ENCODE peak calls at places on chromosomes 16 and 17, in nine cellular contexts. J, L, C, Z, K, P, V, H and E are unnamed samples.

GRCh38 chr16:50238868-50239301 is 27.5 kb upstream of the ADCY7 start:
- DNase-seq in L (peak; percentile 20), Z (no peak), K (no peak), H (no peak), C (no peak), J (no peak), V (no peak), P (no peak), E (no peak)

GRCh38 chr17:2697611-2698162 is 13.9 kb downstream of the CLUH start:
- DNase-seq in V (peak; percentile 34), H (peak; percentile 6), P (peak; percentile 41), L (no peak), Z (no peak), J (no peak), C (no peak), K (no peak), E (no peak)

GRCh38 chr17:8091033-8091687 is 3.6 kb upstream of the ALOX12B start:
- DNase-seq in P (peak; percentile 70), Z (no peak), V (no peak), L (no peak), K (no peak), J (peak; percentile 9), H (no peak), C (no peak), E (no peak)

GRCh38 chr16:49834496-49835009 is 21.4 kb downstream of the ZNF423 start:
- DNase-seq in H (no peak), K (peak; percentile 41), V (no peak), J (peak; percentile 79), Z (peak; percentile 75), C (no peak), L (no peak), P (no peak), E (no peak)

GRCh38 chr16:20879175-20880053 is 20.7 kb downstream of the DCUN1D3 start:
- DNase-seq in P (no peak), C (no peak), J (peak; percentile 61), Z (no peak), H (no peak), L (peak; percentile 51), K (peak; percentile 62), V (no peak), E (peak; percentile 67)

GRCh38 chr17:37358098-37358829 is 17.5 kb upstream of the C17orf78 start:
- DNase-seq in K (peak; percentile 48), V (peak; percentile 56), L (peak; percentile 12), Z (peak; percentile 25), C (peak; percentile 68), H (peak; percentile 37), P (peak; percentile 64), J (peak; percentile 59), E (peak; percentile 42)

GRCh38 chr17:57051886-57052342 is 33.1 kb upstream of the AKAP1 start:
- DNase-seq in Z (no peak), K (no peak), L (no peak), H (no peak), P (no peak), V (no peak), J (no peak), C (peak; percentile 51), E (no peak)

GRCh38 chr16:55297910-55298175 is 26.2 kb upstream of the IRX6 start:
- DNase-seq in H (no peak), C (no peak), P (no peak), V (no peak), J (no peak), K (no peak), Z (no peak), L (peak; percentile 67), E (peak; percentile 30)

GRCh38 chr17:45342306-45342705 is 25.5 kb upstream of the MAP3K14 start:
- DNase-seq in K (no peak), P (peak; percentile 40), C (no peak), J (no peak), Z (no peak), L (no peak), V (peak; percentile 36), H (no peak), E (no peak)

GRCh38 chr16:67537270-67537635 is 8.6 kb downstream of the RIPOR1 start:
- DNase-seq in L (peak; percentile 35), K (peak; percentile 37), C (peak; percentile 49), H (peak; percentile 83), Z (peak; percentile 79), V (no peak), P (peak; percentile 76), J (peak; percentile 65), E (peak; percentile 30)

GRCh38 chr17:51814521-51814920 is 344.0 kb downstream of the CA10 start:
- DNase-seq in Z (no peak), C (peak; percentile 7), L (no peak), P (no peak), J (no peak), H (no peak), V (no peak), K (no peak), E (no peak)
- TF ChIP-seq CTCF in Z (no peak), C (no peak), L (no peak), P (no peak), J (no peak), H (no peak), V (no peak), K (no peak), E (no peak)

GRCh38 chr17:61536417-61536955 is 54.5 kb downstream of the NACA2 start:
- DNase-seq in V (no peak), C (no peak), H (no peak), J (no peak), L (no peak), P (no peak), K (peak; percentile 58), Z (no peak), E (peak; percentile 5)
- H3K4me3 ChIP-seq in V (peak overlapping the region; percentile 28), C (no peak overlapping the region), H (no peak overlapping the region), J (no peak overlapping the region), L (peak overlapping the region; percentile 29), P (peak overlapping the region; percentile 12), K (peak overlapping the region; percentile 43), Z (no peak overlapping the region), E (no peak overlapping the region)

GRCh38 chr17:39152134-39152884 is 872 bp upstream of the PLXDC1 start:
- DNase-seq in J (no peak), C (no peak), P (peak; percentile 54), K (no peak), L (no peak), Z (peak; percentile 43), V (no peak), H (peak; percentile 56), E (no peak)

GRCh38 chr17:39147221-39148185 is 3.9 kb downstream of the PLXDC1 start:
- DNase-seq in C (no peak), J (no peak), V (no peak), K (no peak), H (peak; percentile 59), Z (peak; percentile 53), P (no peak), L (no peak), E (no peak)

GRCh38 chr17:39150795-39151679 is at the start of gene PLXDC1:
- DNase-seq in P (no peak), V (no peak), H (peak; percentile 22), L (no peak), J (no peak), K (no peak), Z (no peak), C (no peak), E (no peak)

GRCh38 chr17:39151680-39152058 is 232 bp upstream of the PLXDC1 start:
- DNase-seq in C (no peak), Z (no peak), H (peak; percentile 30), V (no peak), K (no peak), P (peak; percentile 51), J (no peak), L (no peak), E (no peak)

DNA sequence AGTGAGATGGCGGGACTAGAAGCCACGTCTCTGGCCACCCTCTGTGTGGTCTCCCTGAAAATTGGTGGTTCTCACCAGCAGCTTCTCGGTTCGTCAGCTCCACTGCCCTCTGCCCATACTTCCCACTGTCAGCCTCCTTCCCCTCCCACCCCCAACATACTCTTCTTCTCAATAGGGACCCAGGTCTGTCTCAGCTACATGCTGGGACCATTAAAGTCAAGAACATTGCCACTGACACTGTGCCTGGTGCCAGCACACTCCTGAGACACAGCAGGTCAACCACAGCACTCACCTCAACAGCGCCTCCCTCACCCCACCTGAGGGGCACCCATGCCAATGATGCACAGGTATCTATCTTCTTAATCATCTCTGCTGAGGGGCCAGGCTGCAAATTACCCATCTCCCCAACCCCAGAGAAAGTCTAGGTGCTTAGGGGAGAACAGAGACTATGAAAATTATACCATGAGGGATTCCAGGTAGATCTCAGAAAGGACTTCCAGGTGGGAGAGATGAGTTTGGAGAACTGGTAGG is 1.3 kb downstream of the PLXDC1 start:
- DNase-seq in V (no peak), Z (no peak), P (no peak), J (no peak), H (no peak), C (no peak), K (no peak), L (no peak), E (no peak)
- TF ChIP-seq CTCF in V (no peak), Z (no peak), P (no peak), J (no peak), H (no peak), C (no peak), K (no peak), L (no peak), E (no peak)

GRCh38 chr17:79287743-79288142 is 213.1 kb downstream of the ENGASE start:
- DNase-seq in V (no peak), Z (no peak), J (no peak), H (no peak), L (no peak), P (no peak), K (no peak), C (no peak), E (no peak)
- H3K4me3 ChIP-seq in V (no peak overlapping the region), Z (no peak overlapping the region), J (no peak overlapping the region), H (no peak overlapping the region), L (no peak overlapping the region), P (no peak overlapping the region), K (no peak overlapping the region), C (no peak overlapping the region), E (no peak overlapping the region)

DNA sequence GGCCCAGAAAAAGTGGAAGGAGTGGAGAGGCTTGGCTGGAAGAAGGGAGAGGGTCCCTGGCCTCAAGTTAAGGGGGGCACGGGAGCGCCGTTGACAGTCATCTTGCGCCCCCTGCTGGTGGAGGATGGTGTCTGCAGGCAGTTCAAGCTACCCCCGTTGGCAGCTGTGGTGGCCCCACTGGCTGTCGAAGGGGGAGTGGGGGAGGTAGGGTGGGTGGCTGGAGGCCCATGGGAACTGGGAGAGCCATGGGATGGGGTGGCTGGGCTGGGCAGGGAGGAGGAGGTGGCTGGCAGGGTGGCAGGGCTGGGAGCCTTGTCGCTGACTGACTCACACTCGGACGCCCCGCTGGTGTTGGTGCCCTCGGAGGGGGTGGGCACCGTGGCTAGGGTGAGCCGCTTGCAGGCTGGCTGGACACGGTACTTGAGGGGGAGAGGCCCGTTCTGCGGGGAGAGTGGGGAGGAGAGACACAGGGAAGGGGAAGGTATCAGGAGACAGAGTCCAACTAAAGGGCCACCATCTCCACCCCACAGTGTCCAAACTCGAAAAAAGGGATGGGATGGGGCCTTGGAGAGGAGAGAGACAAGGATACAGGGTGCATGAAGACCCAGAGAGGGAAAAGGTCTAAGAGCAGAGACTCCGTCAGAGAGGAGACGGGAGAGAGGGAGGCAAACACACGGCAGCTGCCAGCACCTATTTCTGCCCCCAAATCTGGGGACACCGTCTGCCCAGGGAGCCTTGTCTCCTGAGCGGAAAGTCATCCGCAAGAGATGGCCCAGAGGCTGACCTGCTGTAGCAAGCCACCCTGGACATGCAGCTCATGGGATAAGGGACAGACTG is 5.2 kb downstream of the CISD3 start:
- DNase-seq in Z (peak; percentile 68), L (no peak), J (peak; percentile 56), V (no peak), K (peak; percentile 38), P (peak; percentile 82), H (peak; percentile 72), C (no peak), E (no peak)
- TF ChIP-seq CTCF in Z (peak; percentile 89), L (peak; percentile 78), J (peak; percentile 90), V (peak; percentile 90), K (peak; percentile 72), P (peak; percentile 90), H (peak; percentile 95), C (peak; percentile 97), E (peak; percentile 85)